ENCODE peak calls at places on chromosomes 12 and 14, in ten cellular contexts. B is GM12865; P is NCI-H1105; A is germinal center; C is SHP77; Y is stimulated activated CD4-positive, alpha-beta T cell treated with anti-CD3 and anti-CD28 coated beads, TNF-alpha, amount 100 ng/mL, for 1 hour; I is aorta; M is SW480; J is upper lobe of right lung; V is NCI-H345. L is an unnamed sample.

GRCh38 chr14:36520601-36521525 is 831 bp upstream of the NKX2-1 start:
- DNase-seq in J (peak), B (no peak), Y (no peak), V (peak), I (no peak), M (peak), P (peak), A (no peak), C (peak), L (no peak)

GRCh38 chr12:30269491-30269890 is 426.2 kb downstream of the IPO8 start:
- DNase-seq in M (no peak), Y (no peak), J (no peak), A (no peak), P (no peak), V (no peak), I (no peak), B (no peak), C (no peak), L (no peak)

GRCh38 chr12:15244341-15244740 is 23.1 kb upstream of the RERG start:
- DNase-seq in C (peak), A (no peak), V (peak), P (no peak), M (no peak), Y (no peak), J (no peak), I (no peak), B (no peak), L (no peak)

GRCh38 chr12:116324684-116325664 is 47.5 kb upstream of the MED13L start:
- DNase-seq in Y (no peak), M (no peak), V (no peak), A (peak), B (peak), C (no peak), I (no peak), J (no peak), P (no peak), L (no peak)

GRCh38 chr12:62772556-62772955 is 162.4 kb downstream of the PPM1H start:
- DNase-seq in C (no peak), I (no peak), J (no peak), P (no peak), V (no peak), A (no peak), Y (no peak), B (no peak), M (peak), L (no peak)

GRCh38 chr12:26642361-26642760 is 190.6 kb downstream of the ITPR2 start:
- DNase-seq in P (no peak), V (no peak), Y (no peak), I (no peak), J (no peak), A (no peak), C (no peak), B (no peak), M (no peak), L (no peak)

GRCh38 chr12:120855823-120856589 is 48.2 kb downstream of the SPPL3 start:
- DNase-seq in B (no peak), C (no peak), I (no peak), A (no peak), Y (no peak), J (no peak), M (no peak), V (no peak), P (no peak), L (no peak)

GRCh38 chr14:29608861-29609260 is 318.8 kb downstream of the PRKD1 start:
- DNase-seq in M (no peak), V (no peak), A (no peak), C (peak), Y (no peak), P (no peak), J (no peak), I (no peak), B (no peak), L (no peak)

GRCh38 chr12:111248221-111248620 is 120.7 kb downstream of the PHETA1 start:
- DNase-seq in Y (no peak), C (no peak), J (peak), B (no peak), M (no peak), A (no peak), I (no peak), P (no peak), V (peak), L (no peak)

GRCh38 chr12:50572275-50572674 is 67.5 kb downstream of the DIP2B start:
- DNase-seq in I (no peak), M (no peak), V (no peak), B (no peak), Y (no peak), P (no peak), J (no peak), A (no peak), C (no peak), L (no peak)

GRCh38 chr12:39419471-39419870 is 23.4 kb downstream of the KIF21A start:
- DNase-seq in C (no peak), V (no peak), A (no peak), M (no peak), I (no peak), B (no peak), J (no peak), Y (no peak), P (no peak), L (no peak)

GRCh38 chr12:115763376-115763775 is 514.1 kb downstream of the MED13L start:
- DNase-seq in A (no peak), B (no peak), J (no peak), P (peak), M (no peak), C (no peak), Y (no peak), V (no peak), I (no peak), L (no peak)

L was measured in mesenteric fat pad.